ENCODE peak calls at places on chromosomes 13 and 19, in four cellular contexts. One of them, this sample, is unnamed.

GRCh38 chr13:77299587-77299986 is 27.3 kb downstream of the MYCBP2 start:
- DNase-seq in T follicular helper cell: no peak
- DNase-seq in cardiac fibroblast: no peak
- DNase-seq in progenitor cell of endocrine pancreas: no peak
- DNase-seq in this sample: no peak

GRCh38 chr13:104466016-104466415 is 1399.8 kb upstream of the SLC10A2 start:
- DNase-seq in cardiac fibroblast: no peak
- DNase-seq in T follicular helper cell: no peak
- DNase-seq in progenitor cell of endocrine pancreas: no peak
- DNase-seq in this sample: no peak

GRCh38 chr19:18922228-18922985 is 2.9 kb downstream of the DDX49 start:
- DNase-seq in T follicular helper cell: no peak
- DNase-seq in cardiac fibroblast: no peak
- DNase-seq in progenitor cell of endocrine pancreas: no peak
- DNase-seq in this sample: no peak

GRCh38 chr19:20858218-20858617 is 64.8 kb upstream of the ZNF85 start:
- DNase-seq in progenitor cell of endocrine pancreas: no peak
- DNase-seq in cardiac fibroblast: no peak
- DNase-seq in T follicular helper cell: no peak
- DNase-seq in this sample: peak; percentile 59

GRCh38 chr13:110047511-110047910 is 259.4 kb downstream of the COL4A1 start:
- DNase-seq in progenitor cell of endocrine pancreas: no peak
- DNase-seq in cardiac fibroblast: peak; percentile 98
- DNase-seq in T follicular helper cell: no peak
- DNase-seq in this sample: peak; percentile 95

GRCh38 chr19:41657157-41657556 is 30.3 kb upstream of the CEACAM4 start:
- DNase-seq in progenitor cell of endocrine pancreas: no peak
- DNase-seq in T follicular helper cell: no peak
- DNase-seq in cardiac fibroblast: no peak
- DNase-seq in this sample: no peak

GRCh38 chr19:44789943-44790467 is 12.3 kb downstream of the CBLC start:
- DNase-seq in T follicular helper cell: no peak
- DNase-seq in progenitor cell of endocrine pancreas: no peak
- DNase-seq in cardiac fibroblast: no peak
- DNase-seq in this sample: no peak

GRCh38 chr13:73737214-73737613 is 397.0 kb downstream of the KLF12 start:
- DNase-seq in progenitor cell of endocrine pancreas: no peak
- DNase-seq in T follicular helper cell: no peak
- DNase-seq in cardiac fibroblast: no peak
- DNase-seq in this sample: no peak

GRCh38 chr13:52806029-52806428 is 42.4 kb downstream of the PCDH8 start:
- DNase-seq in T follicular helper cell: no peak
- DNase-seq in progenitor cell of endocrine pancreas: no peak
- DNase-seq in cardiac fibroblast: no peak
- DNase-seq in this sample: no peak

This sample was measured in kidney tubule cell.